ENCODE peak calls at places on chromosomes 12 and 14, in seven cellular contexts. J is activated CD4-positive, CD25-positive, alpha-beta regulatory T cell; G is GM10248; X is neural crest cell; P is cortex of kidney; F is ovary; I is stimulated activated CD4-positive, alpha-beta T cell treated with anti-CD3 and anti-CD28 coated beads, Interleukin-4, amount 100 ng/mL, for 1 hour. V is an unnamed sample.

GRCh38 chr14:26319139-26319864 is 278.5 kb downstream of the NOVA1 start:
- DNase-seq in J (no peak), G (no peak), X (no peak), P (no peak), F (no peak), I (no peak), V (no peak)

GRCh38 chr12:93191461-93191860 is 186.3 kb upstream of the NUDT4 start:
- DNase-seq in J (no peak), G (no peak), X (no peak), P (no peak), F (no peak), I (no peak), V (no peak)

GRCh38 chr12:53268009-53268636 is at the start of gene ESPL1:
- DNase-seq in J (peak), G (peak), X (peak), P (no peak), F (peak), I (peak), V (peak)

GRCh38 chr12:6829532-6830220 is 1.5 kb downstream of the P3H3 start:
- DNase-seq in J (no peak), G (no peak), X (no peak), P (no peak), F (no peak), I (no peak), V (no peak)

GRCh38 chr12:46367351-46368029 is 5.1 kb downstream of the SLC38A2 start:
- DNase-seq in J (no peak), G (no peak), X (no peak), P (no peak), F (no peak), I (no peak), V (no peak)

GRCh38 chr12:76768566-76768965 is 4.7 kb downstream of the ZDHHC17 start:
- DNase-seq in J (no peak), G (no peak), X (no peak), P (no peak), F (no peak), I (no peak), V (no peak)

GRCh38 chr12:5480953-5481300 is 49.0 kb downstream of the NTF3 start:
- DNase-seq in J (no peak), G (no peak), X (no peak), P (no peak), F (no peak), I (no peak), V (no peak)

GRCh38 chr14:64960762-64961276 is 11.3 kb downstream of the RAB15 start:
- DNase-seq in J (no peak), G (no peak), X (no peak), P (no peak), F (no peak), I (no peak), V (no peak)

GRCh38 chr14:88535149-88535548 is 19.7 kb downstream of the PTPN21 start:
- DNase-seq in J (no peak), G (no peak), X (no peak), P (no peak), F (no peak), I (no peak), V (no peak)

GRCh38 chr14:78705989-78706388 is 535.8 kb downstream of the NRXN3 start:
- DNase-seq in J (no peak), G (no peak), X (no peak), P (no peak), F (no peak), I (no peak), V (no peak)

GRCh38 chr12:89183985-89184435 is 168.3 kb downstream of the DUSP6 start:
- DNase-seq in J (no peak), G (no peak), X (no peak), P (no peak), F (peak), I (no peak), V (no peak)

GRCh38 chr12:34219046-34219770 is 196.9 kb downstream of the ALG10 start:
- DNase-seq in J (no peak), G (no peak), X (no peak), P (no peak), F (no peak), I (peak), V (no peak)

GRCh38 chr12:116919247-116919671 is 8.5 kb downstream of the FBXW8 start:
- DNase-seq in J (no peak), G (no peak), X (no peak), P (no peak), F (no peak), I (no peak), V (no peak)

GRCh38 chr12:98296462-98297079 is 218.8 kb upstream of the TMPO start:
- DNase-seq in J (no peak), G (no peak), X (peak), P (no peak), F (no peak), I (no peak), V (no peak)

GRCh38 chr14:59189281-59189821 is 884 bp downstream of the DAAM1 start:
- DNase-seq in J (no peak), G (peak), X (peak), P (no peak), F (no peak), I (peak), V (peak)

GRCh38 chr14:22908601-22909000 is 10.3 kb downstream of the RBM23 start:
- DNase-seq in J (no peak), G (no peak), X (no peak), P (no peak), F (no peak), I (no peak), V (no peak)

GRCh38 chr12:51548241-51548640 is 42.8 kb upstream of the SCN8A start:
- DNase-seq in J (no peak), G (no peak), X (no peak), P (no peak), F (no peak), I (no peak), V (no peak)

GRCh38 chr12:47808574-47809380 is 10.9 kb downstream of the HDAC7 start:
- DNase-seq in J (no peak), G (no peak), X (no peak), P (no peak), F (no peak), I (no peak), V (peak)

GRCh38 chr12:132477703-132478432 is 12.1 kb upstream of the FBRSL1 start:
- DNase-seq in J (no peak), G (no peak), X (no peak), P (no peak), F (no peak), I (no peak), V (no peak)

GRCh38 chr12:2341871-2342270 is 289.1 kb downstream of the CACNA1C start:
- DNase-seq in J (no peak), G (no peak), X (no peak), P (no peak), F (no peak), I (no peak), V (no peak)

GRCh38 chr14:105415481-105416428 is 3.9 kb upstream of the MTA1 start:
- DNase-seq in J (no peak), G (no peak), X (no peak), P (no peak), F (no peak), I (no peak), V (no peak)

GRCh38 chr14:24673534-24674203 is 39.7 kb upstream of the GZMB start:
- DNase-seq in J (peak), G (peak), X (no peak), P (no peak), F (no peak), I (peak), V (peak)

GRCh38 chr14:56933446-56933845 is 123.2 kb upstream of the OTX2 start:
- DNase-seq in J (no peak), G (no peak), X (no peak), P (no peak), F (no peak), I (no peak), V (no peak)

GRCh38 chr12:57031228-57031670 is 14.9 kb upstream of the TAC3 start:
- DNase-seq in J (no peak), G (peak), X (no peak), P (no peak), F (no peak), I (no peak), V (no peak)

V was measured in activated T-cell treated with anti-CD3 and anti-CD28 coated beads, Interleukin-2, amount 50 U/mL, for 48 hours.